ENCODE peak calls at places on chromosomes 2 and 18, in eight cellular contexts. W, J, G, A, T, S, B and Q are unnamed samples.

GRCh38 chr2:3738454-3738853 is 35.1 kb downstream of the DCDC2C start:
- DNase-seq in W (no peak), J (peak), G (no peak), A (peak), T (peak), S (peak), B (peak), Q (peak)

GRCh38 chr2:95270541-95271081 is 3.6 kb upstream of the PROM2 start:
- DNase-seq in W (no peak), J (no peak), G (no peak), A (no peak), T (no peak), S (no peak), B (peak), Q (peak)

GRCh38 chr2:223856021-223856420 is 18.6 kb upstream of the AP1S3 start:
- DNase-seq in W (no peak), J (no peak), G (no peak), A (no peak), T (no peak), S (no peak), B (no peak), Q (no peak)

GRCh38 chr2:30611572-30611971 is 164.5 kb downstream of the LCLAT1 start:
- DNase-seq in W (no peak), J (no peak), G (no peak), A (peak), T (no peak), S (peak), B (no peak), Q (no peak)

GRCh38 chr18:21330122-21330701 is 88.2 kb downstream of the GREB1L start:
- DNase-seq in W (no peak), J (no peak), G (no peak), A (peak), T (peak), S (no peak), B (no peak), Q (no peak)

GRCh38 chr18:67742954-67743353 is 226.4 kb upstream of the DSEL start:
- DNase-seq in W (no peak), J (no peak), G (no peak), A (no peak), T (no peak), S (no peak), B (no peak), Q (no peak)

GRCh38 chr2:142874293-142874814 is 3.1 kb upstream of the KYNU start:
- DNase-seq in W (peak), J (no peak), G (no peak), A (peak), T (peak), S (no peak), B (no peak), Q (no peak)

GRCh38 chr2:204705243-204705971 is 160.1 kb downstream of the PARD3B start:
- DNase-seq in W (no peak), J (no peak), G (no peak), A (peak), T (no peak), S (no peak), B (no peak), Q (no peak)

GRCh38 chr18:79786781-79787526 is 10.8 kb upstream of the KCNG2 start:
- DNase-seq in W (no peak), J (no peak), G (no peak), A (peak), T (peak), S (no peak), B (no peak), Q (no peak)

GRCh38 chr2:165725421-165725820 is 68.6 kb downstream of the GALNT3 start:
- DNase-seq in W (no peak), J (no peak), G (no peak), A (peak), T (peak), S (no peak), B (no peak), Q (no peak)

GRCh38 chr2:242020196-242021004 is 150.9 kb downstream of the RTP5 start:
- DNase-seq in W (no peak), J (no peak), G (no peak), A (peak), T (no peak), S (no peak), B (no peak), Q (no peak)

GRCh38 chr2:130342020-130342532 is 621 bp upstream of the IMP4 start:
- DNase-seq in W (peak), J (peak), G (peak), A (peak), T (peak), S (peak), B (peak), Q (peak)

GRCh38 chr2:101831351-101831865 is 133.9 kb downstream of the MAP4K4 start:
- DNase-seq in W (peak), J (peak), G (peak), A (peak), T (peak), S (peak), B (peak), Q (peak)

GRCh38 chr2:181005809-181006208 is 25.4 kb downstream of the UBE2E3 start:
- DNase-seq in W (no peak), J (no peak), G (no peak), A (no peak), T (no peak), S (no peak), B (no peak), Q (no peak)

GRCh38 chr18:32380559-32380958 is 90.1 kb downstream of the GAREM1 start:
- DNase-seq in W (no peak), J (no peak), G (no peak), A (peak), T (no peak), S (no peak), B (no peak), Q (no peak)

GRCh38 chr2:128786296-128786695 is 467.6 kb upstream of the HS6ST1 start:
- DNase-seq in W (no peak), J (no peak), G (no peak), A (no peak), T (no peak), S (no peak), B (no peak), Q (peak)

GRCh38 chr18:6219116-6219717 is 195.5 kb downstream of the L3MBTL4 start:
- DNase-seq in W (peak), J (peak), G (no peak), A (peak), T (peak), S (peak), B (peak), Q (peak)

GRCh38 chr2:20048488-20049443 is 2.7 kb downstream of the LAPTM4A start:
- DNase-seq in W (no peak), J (no peak), G (no peak), A (no peak), T (no peak), S (no peak), B (no peak), Q (no peak)

GRCh38 chr2:182784777-182785176 is 68.7 kb downstream of the DNAJC10 start:
- DNase-seq in W (no peak), J (peak), G (peak), A (peak), T (no peak), S (peak), B (no peak), Q (no peak)

GRCh38 chr2:237558918-237559645 is 7.3 kb upstream of the PRLH start:
- DNase-seq in W (no peak), J (no peak), G (no peak), A (peak), T (no peak), S (peak), B (no peak), Q (no peak)

GRCh38 chr2:120422761-120423160 is 76.8 kb downstream of the INHBB start:
- DNase-seq in W (no peak), J (no peak), G (no peak), A (no peak), T (no peak), S (no peak), B (peak), Q (no peak)

GRCh38 chr2:235698028-235698427 is 204.2 kb downstream of the AGAP1 start:
- DNase-seq in W (no peak), J (no peak), G (no peak), A (no peak), T (no peak), S (peak), B (no peak), Q (no peak)